ENCODE peak calls at places on chromosomes 13 and 19, in five cellular contexts. One of them, this sample, is unnamed.

GRCh38 chr19:18789422-18789832 is 1.7 kb downstream of the COMP start:
- DNase-seq in AG04450: no peak
- DNase-seq in neural progenitor cell: no peak
- DNase-seq in heart left ventricle: no peak
- DNase-seq in thoracic aorta: no peak
- DNase-seq in this sample: no peak

GRCh38 chr13:80131204-80131603 is 209.7 kb downstream of the SPRY2 start:
- DNase-seq in neural progenitor cell: peak
- DNase-seq in thoracic aorta: peak
- DNase-seq in AG04450: no peak
- DNase-seq in heart left ventricle: peak
- DNase-seq in this sample: peak

GRCh38 chr13:31005066-31005465 is 72.6 kb downstream of the TEX26 start:
- DNase-seq in thoracic aorta: no peak
- DNase-seq in AG04450: no peak
- DNase-seq in heart left ventricle: no peak
- DNase-seq in neural progenitor cell: no peak
- DNase-seq in this sample: no peak

GRCh38 chr13:41457589-41458186 is 338 bp downstream of the RGCC start:
- DNase-seq in neural progenitor cell: no peak
- DNase-seq in heart left ventricle: no peak
- DNase-seq in AG04450: no peak
- DNase-seq in thoracic aorta: no peak
- DNase-seq in this sample: no peak

GRCh38 chr19:42443944-42444398 is 1.2 kb upstream of the CXCL17 start:
- DNase-seq in heart left ventricle: no peak
- DNase-seq in thoracic aorta: no peak
- DNase-seq in neural progenitor cell: no peak
- DNase-seq in AG04450: no peak
- DNase-seq in this sample: no peak

GRCh38 chr13:64884976-64885375 is 2345.2 kb downstream of the PCDH9 start:
- DNase-seq in AG04450: no peak
- DNase-seq in thoracic aorta: no peak
- DNase-seq in heart left ventricle: no peak
- DNase-seq in neural progenitor cell: no peak
- DNase-seq in this sample: no peak

GRCh38 chr13:110499621-110500281 is 61.8 kb downstream of the RAB20 start:
- DNase-seq in neural progenitor cell: no peak
- DNase-seq in thoracic aorta: no peak
- DNase-seq in AG04450: no peak
- DNase-seq in heart left ventricle: no peak
- DNase-seq in this sample: no peak

GRCh38 chr13:29906432-29907011 is 56.1 kb upstream of the UBL3 start:
- DNase-seq in thoracic aorta: no peak
- DNase-seq in neural progenitor cell: no peak
- DNase-seq in AG04450: no peak
- DNase-seq in heart left ventricle: no peak
- DNase-seq in this sample: no peak

GRCh38 chr13:92390217-92390616 is 836.4 kb upstream of the GPC6 start:
- DNase-seq in AG04450: no peak
- DNase-seq in neural progenitor cell: no peak
- DNase-seq in heart left ventricle: no peak
- DNase-seq in thoracic aorta: no peak
- DNase-seq in this sample: no peak

GRCh38 chr19:1259206-1259872 is 9.8 kb upstream of the CIRBP start:
- DNase-seq in heart left ventricle: peak
- DNase-seq in thoracic aorta: no peak
- DNase-seq in neural progenitor cell: peak
- DNase-seq in AG04450: no peak
- DNase-seq in this sample: peak

GRCh38 chr13:25732146-25732865 is 319.5 kb downstream of the SHISA2 start:
- DNase-seq in heart left ventricle: no peak
- DNase-seq in AG04450: no peak
- DNase-seq in thoracic aorta: no peak
- DNase-seq in neural progenitor cell: no peak
- DNase-seq in this sample: no peak

GRCh38 chr13:28031220-28031903 is 42.9 kb upstream of the URAD start:
- DNase-seq in neural progenitor cell: no peak
- DNase-seq in AG04450: no peak
- DNase-seq in thoracic aorta: no peak
- DNase-seq in heart left ventricle: peak
- DNase-seq in this sample: peak

DNA sequence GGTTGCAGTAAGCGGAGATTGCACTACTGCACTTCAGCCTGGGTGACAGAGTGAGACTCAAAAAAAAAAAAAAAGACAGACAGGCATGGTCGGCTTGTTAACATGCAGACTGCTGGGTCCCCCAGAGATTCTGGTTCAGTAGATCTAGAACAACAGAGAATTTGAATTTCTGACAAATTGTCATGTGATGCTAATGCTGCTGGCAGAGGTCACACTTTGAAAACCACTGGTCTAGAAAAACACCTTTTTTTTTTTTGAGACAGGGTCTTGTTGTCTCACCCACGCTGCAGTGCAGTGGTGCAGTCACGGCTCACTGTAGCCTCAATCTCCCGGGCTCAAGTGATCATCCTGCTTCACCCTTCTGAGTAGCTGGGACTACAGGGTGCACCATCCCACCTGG is 7.7 kb upstream of the LRFN3 start:
- DNase-seq in AG04450: no peak
- DNase-seq in heart left ventricle: no peak
- DNase-seq in neural progenitor cell: no peak
- DNase-seq in thoracic aorta: no peak
- DNase-seq in this sample: no peak
- TF ChIP-seq CTCF in AG04450: no peak
- TF ChIP-seq CTCF in heart left ventricle: no peak
- TF ChIP-seq CTCF in neural progenitor cell: no peak
- TF ChIP-seq CTCF in thoracic aorta: no peak
- TF ChIP-seq CTCF in this sample: no peak

GRCh38 chr19:7227735-7228134 is 66.5 kb downstream of the INSR start:
- DNase-seq in neural progenitor cell: no peak
- DNase-seq in thoracic aorta: no peak
- DNase-seq in heart left ventricle: no peak
- DNase-seq in AG04450: no peak
- DNase-seq in this sample: no peak
- H3K27ac ChIP-seq in neural progenitor cell: no peak
- H3K27ac ChIP-seq in thoracic aorta: no peak
- H3K27ac ChIP-seq in heart left ventricle: no peak
- H3K27ac ChIP-seq in AG04450: no peak
- H3K27ac ChIP-seq in this sample: no peak

GRCh38 chr19:2575734-2576481 is 100.0 kb downstream of the GADD45B start:
- DNase-seq in heart left ventricle: peak
- DNase-seq in thoracic aorta: peak
- DNase-seq in AG04450: peak
- DNase-seq in neural progenitor cell: no peak
- DNase-seq in this sample: peak
- TF ChIP-seq CTCF in heart left ventricle: no peak
- TF ChIP-seq CTCF in thoracic aorta: peak
- TF ChIP-seq CTCF in AG04450: no peak
- TF ChIP-seq CTCF in neural progenitor cell: no peak
- TF ChIP-seq CTCF in this sample: peak

GRCh38 chr19:8075158-8076086 is 22.9 kb downstream of the CCL25 start:
- DNase-seq in heart left ventricle: no peak
- DNase-seq in AG04450: no peak
- DNase-seq in neural progenitor cell: no peak
- DNase-seq in thoracic aorta: no peak
- DNase-seq in this sample: no peak
- H3K27ac ChIP-seq in heart left ventricle: no peak
- H3K27ac ChIP-seq in AG04450: no peak
- H3K27ac ChIP-seq in neural progenitor cell: no peak
- H3K27ac ChIP-seq in thoracic aorta: no peak
- H3K27ac ChIP-seq in this sample: no peak

DNA sequence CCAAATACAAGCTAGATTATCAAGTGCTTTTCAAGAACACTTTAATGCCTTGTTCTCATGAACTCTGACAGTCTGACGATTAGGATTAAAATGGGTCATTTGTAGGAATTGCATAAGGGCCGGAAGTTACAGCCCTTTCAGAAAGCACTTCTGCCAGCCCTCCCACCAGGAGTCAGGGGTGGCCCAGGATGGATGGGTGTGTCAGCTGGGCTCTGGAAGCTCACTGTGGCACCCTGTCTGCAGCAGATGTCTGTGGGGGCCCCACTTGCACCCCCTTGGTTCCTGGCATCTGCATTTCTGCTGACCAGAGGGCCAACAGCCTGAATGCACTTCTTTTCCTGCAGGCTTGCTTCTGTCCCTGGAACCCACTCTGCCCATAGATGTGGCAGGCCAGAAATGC is 712.6 kb downstream of the UQCRFS1 start:
- DNase-seq in heart left ventricle: no peak
- DNase-seq in AG04450: no peak
- DNase-seq in neural progenitor cell: no peak
- DNase-seq in thoracic aorta: no peak
- DNase-seq in this sample: no peak
- TF ChIP-seq CTCF in heart left ventricle: no peak
- TF ChIP-seq CTCF in AG04450: no peak
- TF ChIP-seq CTCF in neural progenitor cell: no peak
- TF ChIP-seq CTCF in thoracic aorta: no peak
- TF ChIP-seq CTCF in this sample: no peak

DNA sequence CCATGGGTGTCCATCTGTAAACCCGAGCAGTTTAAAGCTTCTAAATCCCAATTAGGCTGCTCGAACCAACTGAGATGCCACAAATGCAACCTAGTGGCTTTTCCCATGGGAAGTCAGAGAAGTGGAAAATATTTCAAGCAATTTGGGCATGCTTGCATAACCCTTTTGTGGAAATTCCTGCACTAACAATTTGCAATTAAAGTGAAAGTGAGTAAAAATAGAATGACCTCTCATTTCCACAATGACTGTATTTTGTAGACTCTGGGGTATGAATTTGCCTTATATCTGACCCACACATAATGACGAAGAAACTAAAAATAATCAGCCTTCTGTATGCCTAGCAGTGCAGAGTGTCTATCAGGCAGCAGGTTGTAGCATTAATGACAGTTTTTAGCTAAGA is 91.8 kb upstream of the TSC22D1 start:
- DNase-seq in AG04450: no peak
- DNase-seq in heart left ventricle: no peak
- DNase-seq in thoracic aorta: no peak
- DNase-seq in neural progenitor cell: peak
- DNase-seq in this sample: no peak
- H3K27ac ChIP-seq in AG04450: no peak
- H3K27ac ChIP-seq in heart left ventricle: no peak
- H3K27ac ChIP-seq in thoracic aorta: no peak
- H3K27ac ChIP-seq in neural progenitor cell: peak
- H3K27ac ChIP-seq in this sample: peak

This sample was measured in tibial artery.